ENCODE peak calls at places on chromosomes 4 and X, in seven cellular contexts. One of them, this sample, is unnamed.

GRCh38 chr4:48813984-48814383 is 16.9 kb upstream of the OCIAD1 start:
- DNase-seq in glutamatergic neuron: peak
- DNase-seq in chondrocyte: no peak
- DNase-seq in GM06990: peak
- DNase-seq in stimulated activated CD4-positive, alpha-beta T cell treated with anti-CD3 and anti-CD28 coated beads, TNF-alpha, amount 100 ng/mL, for 1 hour: no peak
- DNase-seq in natural killer cell: no peak
- DNase-seq in non-pigmented ciliary epithelial cell: no peak
- DNase-seq in this sample: no peak

GRCh38 chr4:23887173-23887572 is 2.7 kb downstream of the PPARGC1A start:
- DNase-seq in glutamatergic neuron: no peak
- DNase-seq in chondrocyte: no peak
- DNase-seq in GM06990: no peak
- DNase-seq in stimulated activated CD4-positive, alpha-beta T cell treated with anti-CD3 and anti-CD28 coated beads, TNF-alpha, amount 100 ng/mL, for 1 hour: no peak
- DNase-seq in natural killer cell: no peak
- DNase-seq in non-pigmented ciliary epithelial cell: no peak
- DNase-seq in this sample: no peak

GRCh38 chrX:127726227-127726626 is 326.0 kb downstream of the ACTRT1 start:
- DNase-seq in glutamatergic neuron: no peak
- DNase-seq in chondrocyte: no peak
- DNase-seq in GM06990: no peak
- DNase-seq in stimulated activated CD4-positive, alpha-beta T cell treated with anti-CD3 and anti-CD28 coated beads, TNF-alpha, amount 100 ng/mL, for 1 hour: no peak
- DNase-seq in natural killer cell: no peak
- DNase-seq in non-pigmented ciliary epithelial cell: no peak
- DNase-seq in this sample: no peak

GRCh38 chr4:183074288-183074990 is 24.6 kb upstream of the WWC2 start:
- DNase-seq in glutamatergic neuron: no peak
- DNase-seq in chondrocyte: no peak
- DNase-seq in GM06990: no peak
- DNase-seq in stimulated activated CD4-positive, alpha-beta T cell treated with anti-CD3 and anti-CD28 coated beads, TNF-alpha, amount 100 ng/mL, for 1 hour: no peak
- DNase-seq in natural killer cell: no peak
- DNase-seq in non-pigmented ciliary epithelial cell: no peak
- DNase-seq in this sample: peak

GRCh38 chr4:153465922-153466636 is at the start of gene TMEM131L:
- DNase-seq in glutamatergic neuron: peak
- DNase-seq in chondrocyte: no peak
- DNase-seq in GM06990: peak
- DNase-seq in stimulated activated CD4-positive, alpha-beta T cell treated with anti-CD3 and anti-CD28 coated beads, TNF-alpha, amount 100 ng/mL, for 1 hour: peak
- DNase-seq in natural killer cell: peak
- DNase-seq in non-pigmented ciliary epithelial cell: no peak
- DNase-seq in this sample: peak

GRCh38 chrX:13797512-13797911 is 19.4 kb downstream of the GPM6B start:
- DNase-seq in glutamatergic neuron: no peak
- DNase-seq in chondrocyte: no peak
- DNase-seq in GM06990: no peak
- DNase-seq in stimulated activated CD4-positive, alpha-beta T cell treated with anti-CD3 and anti-CD28 coated beads, TNF-alpha, amount 100 ng/mL, for 1 hour: no peak
- DNase-seq in natural killer cell: no peak
- DNase-seq in non-pigmented ciliary epithelial cell: no peak
- DNase-seq in this sample: no peak

GRCh38 chr4:115190529-115190928 is 77.1 kb upstream of the NDST4 start:
- DNase-seq in glutamatergic neuron: no peak
- DNase-seq in chondrocyte: no peak
- DNase-seq in GM06990: no peak
- DNase-seq in stimulated activated CD4-positive, alpha-beta T cell treated with anti-CD3 and anti-CD28 coated beads, TNF-alpha, amount 100 ng/mL, for 1 hour: no peak
- DNase-seq in natural killer cell: no peak
- DNase-seq in non-pigmented ciliary epithelial cell: no peak
- DNase-seq in this sample: no peak

GRCh38 chr4:8729408-8730149 is 137.0 kb downstream of the CPZ start:
- DNase-seq in glutamatergic neuron: no peak
- DNase-seq in chondrocyte: peak
- DNase-seq in GM06990: no peak
- DNase-seq in stimulated activated CD4-positive, alpha-beta T cell treated with anti-CD3 and anti-CD28 coated beads, TNF-alpha, amount 100 ng/mL, for 1 hour: no peak
- DNase-seq in natural killer cell: peak
- DNase-seq in non-pigmented ciliary epithelial cell: no peak
- DNase-seq in this sample: no peak

GRCh38 chrX:12798601-12799000 is 7.4 kb downstream of the PRPS2 start:
- DNase-seq in glutamatergic neuron: no peak
- DNase-seq in chondrocyte: no peak
- DNase-seq in GM06990: no peak
- DNase-seq in stimulated activated CD4-positive, alpha-beta T cell treated with anti-CD3 and anti-CD28 coated beads, TNF-alpha, amount 100 ng/mL, for 1 hour: no peak
- DNase-seq in natural killer cell: no peak
- DNase-seq in non-pigmented ciliary epithelial cell: peak
- DNase-seq in this sample: no peak

GRCh38 chrX:12390301-12390700 is 252.0 kb downstream of the FRMPD4 start:
- DNase-seq in glutamatergic neuron: no peak
- DNase-seq in chondrocyte: no peak
- DNase-seq in GM06990: no peak
- DNase-seq in stimulated activated CD4-positive, alpha-beta T cell treated with anti-CD3 and anti-CD28 coated beads, TNF-alpha, amount 100 ng/mL, for 1 hour: no peak
- DNase-seq in natural killer cell: no peak
- DNase-seq in non-pigmented ciliary epithelial cell: no peak
- DNase-seq in this sample: peak

GRCh38 chrX:67781132-67781531 is 237.3 kb downstream of the AR start:
- DNase-seq in glutamatergic neuron: no peak
- DNase-seq in chondrocyte: no peak
- DNase-seq in GM06990: no peak
- DNase-seq in stimulated activated CD4-positive, alpha-beta T cell treated with anti-CD3 and anti-CD28 coated beads, TNF-alpha, amount 100 ng/mL, for 1 hour: no peak
- DNase-seq in natural killer cell: no peak
- DNase-seq in non-pigmented ciliary epithelial cell: no peak
- DNase-seq in this sample: peak

GRCh38 chrX:10119399-10119990 is 37.3 kb upstream of the CLCN4 start:
- DNase-seq in glutamatergic neuron: peak
- DNase-seq in chondrocyte: no peak
- DNase-seq in GM06990: peak
- DNase-seq in stimulated activated CD4-positive, alpha-beta T cell treated with anti-CD3 and anti-CD28 coated beads, TNF-alpha, amount 100 ng/mL, for 1 hour: peak
- DNase-seq in natural killer cell: peak
- DNase-seq in non-pigmented ciliary epithelial cell: peak
- DNase-seq in this sample: peak

GRCh38 chrX:110745288-110745687 is 50.3 kb downstream of the CHRDL1 start:
- DNase-seq in glutamatergic neuron: no peak
- DNase-seq in chondrocyte: no peak
- DNase-seq in GM06990: no peak
- DNase-seq in stimulated activated CD4-positive, alpha-beta T cell treated with anti-CD3 and anti-CD28 coated beads, TNF-alpha, amount 100 ng/mL, for 1 hour: no peak
- DNase-seq in natural killer cell: no peak
- DNase-seq in non-pigmented ciliary epithelial cell: no peak
- DNase-seq in this sample: no peak

GRCh38 chr4:7364979-7365378 is 69.8 kb downstream of the PSAPL1 start:
- DNase-seq in glutamatergic neuron: no peak
- DNase-seq in chondrocyte: no peak
- DNase-seq in GM06990: no peak
- DNase-seq in stimulated activated CD4-positive, alpha-beta T cell treated with anti-CD3 and anti-CD28 coated beads, TNF-alpha, amount 100 ng/mL, for 1 hour: no peak
- DNase-seq in natural killer cell: no peak
- DNase-seq in non-pigmented ciliary epithelial cell: no peak
- DNase-seq in this sample: no peak